ENCODE peak calls at places on chromosomes 7 and 10, in seven cellular contexts. C, D, O, M, Q, X and I are unnamed samples.

GRCh38 chr7:129886184-129886817 is 66.5 kb downstream of the UBE2H start:
- DNase-seq in M (peak; percentile 51), X (no peak), C (no peak), O (no peak), D (no peak), Q (no peak), I (no peak)

GRCh38 chr10:124300224-124300623 is 118.5 kb downstream of the OAT start:
- DNase-seq in M (no peak), O (no peak), D (no peak), X (no peak), Q (no peak), C (no peak), I (no peak)

GRCh38 chr10:21677551-21677950 is 143.5 kb downstream of the MLLT10 start:
- DNase-seq in M (no peak), Q (no peak), D (no peak), C (no peak), O (no peak), X (no peak), I (no peak)

GRCh38 chr7:332646-333398 is 42.9 kb downstream of the FOXL3 start:
- DNase-seq in M (peak; percentile 90), O (peak; percentile 93), X (no peak), Q (peak; percentile 97), D (peak; percentile 47), C (peak; percentile 92), I (peak; percentile 24)

GRCh38 chr10:6143128-6143527 is 54.3 kb downstream of the RBM17 start:
- DNase-seq in D (no peak), X (no peak), Q (no peak), C (peak; percentile 31), M (no peak), O (no peak), I (no peak)

GRCh38 chr7:31687024-31687423 is at the start of gene PPP1R17:
- DNase-seq in Q (peak; percentile 57), X (no peak), M (peak; percentile 16), O (peak; percentile 79), D (no peak), C (no peak), I (no peak)

GRCh38 chr10:137031-137430 is 1.8 kb downstream of the ZMYND11 start:
- DNase-seq in M (no peak), C (no peak), X (no peak), D (peak; percentile 19), Q (peak; percentile 41), O (peak; percentile 76), I (no peak)

GRCh38 chr10:28676297-28676967 is 889 bp upstream of the BAMBI start:
- DNase-seq in D (peak; percentile 14), X (peak; percentile 23), O (peak; percentile 78), Q (no peak), C (no peak), M (peak; percentile 19), I (no peak)

GRCh38 chr10:17756557-17757208 is 4.7 kb downstream of the TMEM236 start:
- DNase-seq in C (no peak), M (peak; percentile 72), D (peak; percentile 29), X (no peak), O (no peak), Q (no peak), I (peak; percentile 9)

GRCh38 chr10:70740441-70741288 is 44.5 kb downstream of the TBATA start:
- DNase-seq in Q (no peak), D (no peak), X (no peak), O (no peak), M (no peak), C (peak; percentile 51), I (no peak)

GRCh38 chr10:70736470-70736982 is 48.7 kb downstream of the TBATA start:
- DNase-seq in C (peak; percentile 52), O (no peak), D (no peak), M (no peak), Q (no peak), X (no peak), I (no peak)

GRCh38 chr10:70737977-70738376 is 47.2 kb downstream of the TBATA start:
- DNase-seq in D (no peak), C (no peak), X (no peak), Q (no peak), O (no peak), M (no peak), I (no peak)

GRCh38 chr10:70737250-70737649 is 47.9 kb downstream of the TBATA start:
- DNase-seq in O (no peak), X (no peak), D (no peak), C (peak; percentile 39), Q (no peak), M (no peak), I (no peak)

GRCh38 chr10:70738425-70739121 is 46.6 kb downstream of the TBATA start:
- DNase-seq in Q (no peak), X (no peak), D (no peak), M (no peak), C (peak; percentile 54), O (no peak), I (no peak)
- TF ChIP-seq CTCF in Q (no peak), X (no peak), D (peak; percentile 34), M (no peak), C (no peak), O (no peak), I (no peak)

GRCh38 chr7:92716825-92717580 is 119.4 kb downstream of the CDK6 start:
- DNase-seq in M (no peak), D (no peak), O (no peak), X (no peak), Q (no peak), C (no peak), I (no peak)
- H3K4me3 ChIP-seq in M (no peak overlapping the region), D (peak overlapping the region; percentile 64), O (no peak overlapping the region), X (peak overlapping the region; percentile 57), Q (no peak overlapping the region), C (peak overlapping the region; percentile 80), I (peak overlapping the region; percentile 55)

DNA sequence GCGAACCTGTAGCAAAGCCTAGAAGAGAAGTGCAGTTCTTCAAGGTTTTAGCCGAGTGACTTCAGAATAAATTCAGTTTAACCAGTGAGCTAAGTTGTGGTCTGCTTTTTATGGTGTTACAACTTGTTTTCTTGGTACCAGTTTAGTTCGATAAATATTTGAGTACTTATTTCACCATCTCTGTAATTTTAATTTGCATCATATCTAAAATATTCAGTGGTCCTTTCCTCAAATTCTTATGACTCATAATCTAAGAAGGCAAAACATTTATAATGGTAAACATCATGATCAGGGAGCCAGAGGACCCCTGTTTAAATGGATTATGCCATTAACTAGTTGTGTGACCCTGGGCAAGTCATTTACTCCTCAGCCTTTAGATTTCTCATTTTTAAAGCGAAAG is 4.1 kb upstream of the BMPER start:
- DNase-seq in M (no peak), Q (no peak), X (no peak), D (no peak), C (no peak), O (no peak), I (peak; percentile 50)
- TF ChIP-seq CTCF in M (no peak), Q (no peak), X (no peak), D (no peak), C (no peak), O (no peak), I (no peak)

DNA sequence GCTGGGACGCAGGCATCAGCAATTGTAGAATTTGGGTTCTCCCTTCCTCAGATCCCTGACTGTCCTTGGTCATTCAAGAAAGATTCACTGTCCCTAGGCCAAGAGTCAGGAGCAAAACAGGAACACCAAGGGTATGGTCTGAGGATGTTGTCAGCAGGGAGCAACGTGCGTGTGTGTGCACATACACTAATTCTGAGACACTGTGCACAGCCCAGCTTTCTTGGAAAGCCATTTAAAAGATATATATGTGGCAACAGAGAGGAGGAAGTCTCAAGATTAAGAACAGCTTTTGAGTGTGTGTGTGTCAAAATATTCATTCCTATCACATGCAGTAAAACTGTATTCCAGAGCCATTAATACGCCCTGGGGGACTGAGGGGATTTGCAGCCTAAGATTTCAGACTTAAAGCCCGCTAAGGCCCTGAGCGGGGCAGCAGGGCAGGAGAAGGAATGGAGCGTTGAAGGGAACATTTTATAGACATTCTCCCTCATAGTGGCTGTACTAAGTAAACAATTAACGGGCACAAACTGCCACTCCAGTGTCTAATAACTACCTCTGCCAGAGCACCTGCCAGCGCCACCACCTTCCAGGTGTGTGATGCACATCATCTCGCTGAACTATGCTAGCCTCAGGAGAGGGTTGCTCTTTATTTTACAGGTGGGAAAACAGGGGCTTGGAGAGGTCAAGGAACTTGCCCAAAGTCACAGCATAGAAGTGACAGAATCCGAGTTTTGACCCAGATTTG is 2.0 kb downstream of the NOD1 start:
- DNase-seq in O (no peak), M (no peak), D (peak; percentile 56), C (no peak), Q (no peak), X (no peak), I (peak; percentile 45)
- H3K4me3 ChIP-seq in O (no peak overlapping the region), M (no peak overlapping the region), D (no peak overlapping the region), C (no peak overlapping the region), Q (no peak overlapping the region), X (no peak overlapping the region), I (no peak overlapping the region)

GRCh38 chr10:52308251-52309031 is 5.6 kb upstream of the DKK1 start:
- DNase-seq in O (peak; percentile 82), C (no peak), M (peak; percentile 62), D (peak; percentile 87), Q (peak; percentile 88), X (no peak), I (peak; percentile 79)
- TF ChIP-seq CTCF in O (peak; percentile 76), C (peak; percentile 54), M (peak; percentile 68), D (peak; percentile 75), Q (peak; percentile 80), X (peak; percentile 72), I (peak; percentile 77)

GRCh38 chr10:44906476-44906875 is 4.7 kb upstream of the TMEM72 start:
- DNase-seq in C (no peak), X (no peak), Q (no peak), M (no peak), D (no peak), O (no peak), I (no peak)

GRCh38 chr10:44908071-44908709 is 2.9 kb upstream of the TMEM72 start:
- DNase-seq in X (no peak), D (peak; percentile 32), Q (no peak), M (no peak), C (no peak), O (peak; percentile 54), I (peak; percentile 2)

GRCh38 chr10:44909910-44910309 is 1.2 kb upstream of the TMEM72 start:
- DNase-seq in C (no peak), M (no peak), Q (no peak), X (no peak), D (no peak), O (no peak), I (no peak)

GRCh38 chr10:44908936-44909335 is 2.2 kb upstream of the TMEM72 start:
- DNase-seq in O (no peak), M (no peak), X (no peak), Q (no peak), D (no peak), C (no peak), I (no peak)

DNA sequence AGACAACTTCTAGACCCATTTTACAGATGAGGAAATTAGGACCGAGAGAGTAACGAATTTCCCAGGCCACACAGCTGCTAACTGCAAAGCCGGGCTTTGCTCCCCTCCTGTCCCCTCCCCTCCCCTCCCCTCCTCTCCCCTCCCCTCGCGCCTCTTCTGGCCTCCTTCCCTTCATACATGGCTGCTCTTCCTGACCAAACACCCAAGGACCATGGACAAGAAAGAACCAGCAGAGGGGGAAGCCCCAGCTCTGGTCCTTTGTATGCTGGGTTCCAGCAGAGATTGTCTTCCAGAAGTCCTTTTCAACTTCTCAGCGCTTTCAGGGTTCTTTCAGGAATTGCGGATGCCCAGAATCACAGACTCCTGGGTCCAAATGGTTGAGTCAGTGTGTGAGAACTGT is 3.6 kb upstream of the TMEM72 start:
- DNase-seq in D (no peak), X (no peak), Q (no peak), C (no peak), O (no peak), M (no peak), I (no peak)
- H3K4me3 ChIP-seq in D (no peak overlapping the region), X (no peak overlapping the region), Q (no peak overlapping the region), C (no peak overlapping the region), O (no peak overlapping the region), M (no peak overlapping the region), I (no peak overlapping the region)